ENCODE peak calls at places on chromosome 3, in four cellular contexts. O is lower lobe of right lung, S is suprapubic skin, F is ovary. M is an unnamed sample.

GRCh38 chr3:45224824-45225464 is 1.1 kb downstream of the TMEM158 start:
- DNase-seq in O (peak; percentile 87), S (peak; percentile 87), F (peak; percentile 53), M (peak; percentile 50)

GRCh38 chr3:18223591-18224338 is 201.4 kb downstream of the SATB1 start:
- DNase-seq in O (no peak), S (no peak), F (no peak), M (no peak)

GRCh38 chr3:164723396-164723795 is 354.9 kb downstream of the SI start:
- DNase-seq in O (no peak), S (no peak), F (no peak), M (no peak)

GRCh38 chr3:168187233-168187632 is 91.5 kb upstream of the GOLIM4 start:
- DNase-seq in O (no peak), S (no peak), F (no peak), M (no peak)

GRCh38 chr3:119524931-119525662 is 26.8 kb downstream of the TIMMDC1 start:
- DNase-seq in O (no peak), S (no peak), F (no peak), M (no peak)

GRCh38 chr3:59189561-59190338 is 139.9 kb upstream of the CFAP20DC start:
- DNase-seq in O (no peak), S (no peak), F (no peak), M (no peak)

GRCh38 chr3:123330441-123330991 is 118.4 kb downstream of the ADCY5 start:
- DNase-seq in O (peak; percentile 35), S (no peak), F (peak; percentile 68), M (no peak)

GRCh38 chr3:77370413-77370812 is 330.5 kb downstream of the ROBO2 start:
- DNase-seq in O (no peak), S (no peak), F (peak; percentile 20), M (peak; percentile 44)

GRCh38 chr3:196138464-196138863 is 56.6 kb upstream of the TFRC start:
- DNase-seq in O (peak; percentile 25), S (no peak), F (peak; percentile 53), M (no peak)

GRCh38 chr3:10352146-10352911 is 31.4 kb upstream of the SEC13 start:
- DNase-seq in O (peak; percentile 12), S (no peak), F (no peak), M (peak; percentile 86)

GRCh38 chr3:169739067-169739466 is 25.8 kb downstream of the TERC start:
- DNase-seq in O (no peak), S (no peak), F (no peak), M (no peak)

GRCh38 chr3:194103475-194103874 is 32.5 kb upstream of the HES1 start:
- DNase-seq in O (no peak), S (no peak), F (no peak), M (no peak)

GRCh38 chr3:141280086-141280485 is 48.5 kb downstream of the PXYLP1 start:
- DNase-seq in O (no peak), S (no peak), F (no peak), M (no peak)

GRCh38 chr3:13145131-13145825 is 72.0 kb upstream of the IQSEC1 start:
- DNase-seq in O (no peak), S (peak; percentile 50), F (no peak), M (no peak)

GRCh38 chr3:105362021-105362665 is 4.6 kb upstream of the ALCAM start:
- DNase-seq in O (no peak), S (no peak), F (no peak), M (no peak)

GRCh38 chr3:152964901-152965609 is 130.1 kb downstream of the P2RY1 start:
- DNase-seq in O (no peak), S (no peak), F (no peak), M (no peak)

GRCh38 chr3:38205472-38205805 is 40.1 kb downstream of the OXSR1 start:
- DNase-seq in O (no peak), S (no peak), F (no peak), M (no peak)

GRCh38 chr3:174275336-174275735 is 583.8 kb upstream of the NAALADL2 start:
- DNase-seq in O (no peak), S (no peak), F (no peak), M (no peak)

GRCh38 chr3:174285242-174285641 is 573.9 kb upstream of the NAALADL2 start:
- DNase-seq in O (no peak), S (no peak), F (no peak), M (no peak)

GRCh38 chr3:174276826-174277225 is 582.3 kb upstream of the NAALADL2 start:
- DNase-seq in O (no peak), S (no peak), F (no peak), M (no peak)

DNA sequence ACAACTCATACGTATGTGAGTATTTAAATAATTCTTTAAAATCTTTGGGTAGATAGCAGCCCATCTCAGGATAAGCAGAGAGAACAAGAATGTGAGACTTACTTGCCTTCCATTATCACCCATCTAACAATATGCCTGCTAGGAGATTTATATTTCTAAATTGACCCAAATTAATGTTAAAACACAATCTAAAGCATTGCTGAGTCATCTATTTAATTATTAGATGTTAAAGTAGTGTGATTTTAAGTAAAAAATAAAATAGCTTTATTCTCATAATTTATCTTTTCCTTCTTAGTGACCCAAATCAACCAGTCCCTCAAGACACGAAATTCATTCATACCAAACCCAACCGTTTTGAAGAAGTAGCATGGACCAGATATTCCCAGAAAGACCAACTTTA is 578.9 kb upstream of the NAALADL2 start:
- DNase-seq in O (no peak), S (no peak), F (no peak), M (no peak)
- H3K4me3 ChIP-seq in O (no peak overlapping the region), S (no peak overlapping the region), F (no peak overlapping the region), M (no peak overlapping the region)

DNA sequence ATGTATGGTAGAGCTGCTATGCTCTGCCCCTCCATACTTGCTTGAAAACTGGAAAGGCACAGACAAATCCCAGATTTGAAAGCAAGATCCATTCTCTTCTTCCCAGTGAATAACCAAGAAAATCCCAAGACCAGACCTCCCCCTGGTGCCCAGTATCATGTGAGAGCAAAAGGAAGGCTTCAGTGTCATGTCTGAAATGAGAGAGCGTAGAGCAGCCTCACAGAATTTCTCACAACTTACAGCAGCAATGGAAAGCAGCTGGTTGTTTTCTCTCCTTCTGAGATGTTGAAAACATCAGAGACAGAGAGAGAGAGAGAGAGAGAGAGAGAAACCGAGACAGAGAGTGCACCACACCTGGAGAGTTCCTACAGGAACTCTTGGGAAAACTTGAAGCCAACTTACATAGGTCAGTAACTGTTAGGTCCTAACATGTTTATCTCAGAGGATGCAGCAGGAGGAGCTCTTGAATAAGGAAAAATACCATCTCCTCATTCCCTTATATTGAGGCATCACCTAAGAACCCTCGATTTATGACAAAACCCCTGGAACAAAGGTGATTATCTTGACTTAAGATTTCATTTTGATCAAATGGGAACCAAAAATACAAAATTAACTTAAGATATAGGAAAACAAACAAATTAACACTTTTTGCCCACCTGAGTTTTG is 273.3 kb downstream of the NSUN3 start:
- DNase-seq in O (no peak), S (no peak), F (no peak), M (peak; percentile 26)
- TF ChIP-seq CTCF in O (peak; percentile 36), S (peak; percentile 20), F (no peak), M (peak; percentile 64)

DNA sequence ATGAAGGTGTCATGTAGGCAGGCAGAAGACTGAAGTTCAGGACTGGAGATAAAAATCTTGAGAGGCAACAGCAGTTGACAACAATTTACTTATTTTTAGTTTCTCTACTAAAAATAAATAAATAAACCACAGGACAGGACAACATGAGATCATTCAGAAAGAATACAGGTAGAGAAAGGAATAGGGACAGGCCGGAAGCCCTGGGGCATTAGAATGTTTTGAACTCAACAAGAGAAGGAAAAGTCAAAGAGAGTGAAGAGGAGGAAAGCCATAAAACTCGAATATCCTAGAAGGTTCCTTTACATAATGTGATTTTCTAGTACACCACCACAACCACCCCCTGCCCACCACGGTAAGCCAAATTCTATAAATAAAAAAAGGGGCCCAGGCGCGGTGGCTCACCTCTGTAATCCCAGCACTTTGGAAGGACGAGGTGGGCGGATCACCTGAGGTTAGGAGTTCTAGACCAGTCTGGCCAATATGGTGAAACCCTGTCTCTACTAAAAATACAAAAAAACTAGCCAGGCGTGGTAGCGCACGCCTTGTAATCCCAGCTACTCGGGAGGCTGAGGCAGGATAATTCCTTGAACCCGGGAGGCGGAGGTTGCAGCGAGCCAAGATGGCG is 4.7 kb downstream of the PIK3CB start:
- DNase-seq in O (no peak), S (no peak), F (no peak), M (no peak)
- H3K27ac ChIP-seq in O (no peak overlapping the region), S (no peak overlapping the region), F (no peak overlapping the region), M (no peak overlapping the region)

GRCh38 chr3:133928136-133928893 is 32.6 kb upstream of the RAB6B start:
- DNase-seq in O (no peak), S (peak; percentile 56), F (no peak), M (no peak)
- H3K4me3 ChIP-seq in O (peak overlapping the region; percentile 64), S (peak overlapping the region; percentile 55), F (no peak overlapping the region), M (no peak overlapping the region)

M was measured in AG04450.